ENCODE peak calls at places on chromosomes 1 and 21, in eight cellular contexts. One of them, this sample, is unnamed.
A peak's percentile ranks its signal among the peaks of the same experiment; 100 is the strongest.

GRCh38 chr1:209041936-209042335 is 541.6 kb upstream of the CAMK1G start:
- DNase-seq in A172: peak; percentile 39
- DNase-seq in IMR-90: no peak
- DNase-seq in nucleus accumbens: no peak
- DNase-seq in iPS DF 6.9: no peak
- DNase-seq in NCI-H2029: no peak
- DNase-seq in aorta: no peak
- DNase-seq in neuronal stem cell: no peak
- DNase-seq in this sample: no peak

GRCh38 chr1:10104844-10105243 is 72.1 kb downstream of the UBE4B start:
- DNase-seq in IMR-90: no peak
- DNase-seq in neuronal stem cell: no peak
- DNase-seq in aorta: no peak
- DNase-seq in iPS DF 6.9: no peak
- DNase-seq in nucleus accumbens: no peak
- DNase-seq in A172: no peak
- DNase-seq in NCI-H2029: no peak
- DNase-seq in this sample: no peak

GRCh38 chr1:100528861-100529260 is 9.1 kb upstream of the GPR88 start:
- DNase-seq in aorta: no peak
- DNase-seq in nucleus accumbens: no peak
- DNase-seq in IMR-90: peak; percentile 64
- DNase-seq in neuronal stem cell: no peak
- DNase-seq in iPS DF 6.9: no peak
- DNase-seq in NCI-H2029: no peak
- DNase-seq in A172: no peak
- DNase-seq in this sample: no peak

GRCh38 chr1:68812295-68812694 is 315.4 kb upstream of the DEPDC1 start:
- DNase-seq in IMR-90: no peak
- DNase-seq in NCI-H2029: no peak
- DNase-seq in neuronal stem cell: no peak
- DNase-seq in aorta: no peak
- DNase-seq in iPS DF 6.9: no peak
- DNase-seq in nucleus accumbens: no peak
- DNase-seq in A172: no peak
- DNase-seq in this sample: no peak

GRCh38 chr1:19557609-19558051 is 72.3 kb upstream of the CAPZB start:
- DNase-seq in neuronal stem cell: no peak
- DNase-seq in iPS DF 6.9: no peak
- DNase-seq in nucleus accumbens: no peak
- DNase-seq in aorta: no peak
- DNase-seq in IMR-90: peak; percentile 30
- DNase-seq in NCI-H2029: no peak
- DNase-seq in A172: no peak
- DNase-seq in this sample: no peak

GRCh38 chr21:44304846-44305245 is 5.0 kb downstream of the PFKL start:
- DNase-seq in neuronal stem cell: peak; percentile 42
- DNase-seq in aorta: peak; percentile 82
- DNase-seq in iPS DF 6.9: no peak
- DNase-seq in nucleus accumbens: no peak
- DNase-seq in A172: peak; percentile 52
- DNase-seq in IMR-90: peak; percentile 23
- DNase-seq in NCI-H2029: no peak
- DNase-seq in this sample: no peak

GRCh38 chr1:88885933-88886332 is 5.4 kb downstream of the GTF2B start:
- DNase-seq in aorta: no peak
- DNase-seq in A172: no peak
- DNase-seq in neuronal stem cell: no peak
- DNase-seq in nucleus accumbens: no peak
- DNase-seq in NCI-H2029: no peak
- DNase-seq in IMR-90: no peak
- DNase-seq in iPS DF 6.9: no peak
- DNase-seq in this sample: no peak

GRCh38 chr1:112674986-112675727 is 698 bp downstream of the MOV10 start:
- DNase-seq in IMR-90: peak; percentile 6
- DNase-seq in A172: peak; percentile 13
- DNase-seq in NCI-H2029: peak; percentile 45
- DNase-seq in iPS DF 6.9: no peak
- DNase-seq in aorta: peak; percentile 88
- DNase-seq in nucleus accumbens: no peak
- DNase-seq in neuronal stem cell: peak; percentile 58
- DNase-seq in this sample: peak; percentile 80

GRCh38 chr1:50492142-50492541 is 68.9 kb upstream of the DMRTA2 start:
- DNase-seq in nucleus accumbens: no peak
- DNase-seq in neuronal stem cell: no peak
- DNase-seq in A172: no peak
- DNase-seq in NCI-H2029: no peak
- DNase-seq in aorta: no peak
- DNase-seq in IMR-90: no peak
- DNase-seq in iPS DF 6.9: no peak
- DNase-seq in this sample: no peak

GRCh38 chr1:81760487-81761097 is 40.1 kb upstream of the ADGRL2 start:
- DNase-seq in neuronal stem cell: no peak
- DNase-seq in iPS DF 6.9: no peak
- DNase-seq in IMR-90: peak; percentile 45
- DNase-seq in A172: no peak
- DNase-seq in aorta: no peak
- DNase-seq in nucleus accumbens: no peak
- DNase-seq in NCI-H2029: no peak
- DNase-seq in this sample: no peak

GRCh38 chr1:199460933-199461332 is 566.6 kb upstream of the NR5A2 start:
- DNase-seq in A172: no peak
- DNase-seq in nucleus accumbens: no peak
- DNase-seq in aorta: no peak
- DNase-seq in IMR-90: peak; percentile 13
- DNase-seq in NCI-H2029: no peak
- DNase-seq in iPS DF 6.9: no peak
- DNase-seq in neuronal stem cell: no peak
- DNase-seq in this sample: no peak

GRCh38 chr1:165403835-165404482 is 41.0 kb downstream of the RXRG start:
- DNase-seq in nucleus accumbens: no peak
- DNase-seq in aorta: no peak
- DNase-seq in NCI-H2029: peak; percentile 4
- DNase-seq in iPS DF 6.9: peak; percentile 29
- DNase-seq in A172: peak; percentile 31
- DNase-seq in neuronal stem cell: peak; percentile 24
- DNase-seq in IMR-90: no peak
- DNase-seq in this sample: no peak

GRCh38 chr1:32208891-32209309 is at the start of gene DCDC2B:
- DNase-seq in IMR-90: peak; percentile 37
- DNase-seq in NCI-H2029: peak; percentile 95
- DNase-seq in aorta: no peak
- DNase-seq in nucleus accumbens: no peak
- DNase-seq in iPS DF 6.9: no peak
- DNase-seq in A172: peak; percentile 37
- DNase-seq in neuronal stem cell: no peak
- DNase-seq in this sample: no peak

GRCh38 chr1:87120779-87121178 is 206.3 kb downstream of the HS2ST1 start:
- DNase-seq in aorta: no peak
- DNase-seq in A172: no peak
- DNase-seq in NCI-H2029: no peak
- DNase-seq in iPS DF 6.9: no peak
- DNase-seq in neuronal stem cell: no peak
- DNase-seq in IMR-90: no peak
- DNase-seq in nucleus accumbens: no peak
- DNase-seq in this sample: no peak

GRCh38 chr21:29232601-29233541 is 65.9 kb upstream of the BACH1 start:
- DNase-seq in iPS DF 6.9: no peak
- DNase-seq in aorta: no peak
- DNase-seq in IMR-90: peak; percentile 55
- DNase-seq in A172: peak; percentile 94
- DNase-seq in NCI-H2029: no peak
- DNase-seq in neuronal stem cell: no peak
- DNase-seq in nucleus accumbens: no peak
- DNase-seq in this sample: no peak